ENCODE peak calls at places on chromosomes 12 and 14, in ten cellular contexts. V is neuronal stem cell; Z is amniotic epithelial cell; D is psoas muscle; F is Calu3; A is EL; S is mesenteric fat pad; R is memory B cell; E is activated naive CD8-positive, alpha-beta T cell treated with anti-CD3 and anti-CD28 coated beads for 36 hours; J is GDM1. L is an unnamed sample.

GRCh38 chr14:87508333-87508732 is 484.6 kb downstream of the GALC start:
- DNase-seq in V (no peak), Z (no peak), D (no peak), F (no peak), A (no peak), S (no peak), R (no peak), E (no peak), J (no peak), L (no peak)

GRCh38 chr12:84757978-84758377 is 154.6 kb downstream of the SLC6A15 start:
- DNase-seq in V (no peak), Z (peak), D (no peak), F (peak), A (peak), S (no peak), R (no peak), E (no peak), J (no peak), L (no peak)

GRCh38 chr12:78970041-78970440 is 105.5 kb downstream of the SYT1 start:
- DNase-seq in V (no peak), Z (peak), D (no peak), F (no peak), A (peak), S (no peak), R (no peak), E (no peak), J (no peak), L (no peak)

GRCh38 chr14:76929927-76930326 is 98.6 kb downstream of the IRF2BPL start:
- DNase-seq in V (no peak), Z (peak), D (no peak), F (no peak), A (no peak), S (no peak), R (no peak), E (peak), J (peak), L (peak)

GRCh38 chr12:104493504-104493903 is 36.8 kb downstream of the CHST11 start:
- DNase-seq in V (no peak), Z (no peak), D (no peak), F (no peak), A (no peak), S (no peak), R (no peak), E (no peak), J (no peak), L (no peak)

GRCh38 chr14:76091036-76091435 is 60.7 kb upstream of the GPATCH2L start:
- DNase-seq in V (no peak), Z (no peak), D (peak), F (no peak), A (peak), S (no peak), R (no peak), E (no peak), J (no peak), L (no peak)

GRCh38 chr12:93243689-93244513 is 133.8 kb upstream of the NUDT4 start:
- DNase-seq in V (no peak), Z (peak), D (no peak), F (peak), A (peak), S (no peak), R (no peak), E (peak), J (no peak), L (no peak)

GRCh38 chr12:89299951-89300350 is 52.4 kb downstream of the DUSP6 start:
- DNase-seq in V (no peak), Z (no peak), D (no peak), F (no peak), A (no peak), S (no peak), R (no peak), E (no peak), J (no peak), L (no peak)

GRCh38 chr14:74579447-74580274 is 32.4 kb downstream of the LTBP2 start:
- DNase-seq in V (no peak), Z (peak), D (peak), F (peak), A (peak), S (no peak), R (no peak), E (peak), J (no peak), L (peak)